ENCODE peak calls at places on chromosomes 16 and 17, in four cellular contexts. One of them, this sample, is unnamed.
A peak's percentile ranks its signal among the peaks of the same experiment; 100 is the strongest.

GRCh38 chr17:82025401-82026107 is 2.4 kb downstream of the LRRC45 start:
- DNase-seq in endothelial cell: no peak
- DNase-seq in tibial nerve: no peak
- DNase-seq in fibroblast of the aortic adventitia: no peak
- DNase-seq in this sample: no peak

GRCh38 chr16:84144301-84144858 is 597 bp downstream of the HSDL1 start:
- DNase-seq in tibial nerve: no peak
- DNase-seq in fibroblast of the aortic adventitia: peak; percentile 10
- DNase-seq in endothelial cell: peak; percentile 33
- DNase-seq in this sample: no peak

GRCh38 chr16:49635009-49635350 is 220.9 kb downstream of the ZNF423 start:
- DNase-seq in tibial nerve: no peak
- DNase-seq in endothelial cell: no peak
- DNase-seq in fibroblast of the aortic adventitia: no peak
- DNase-seq in this sample: peak; percentile 4

GRCh38 chr17:82228842-82229685 is at the start of gene SLC16A3:
- DNase-seq in tibial nerve: no peak
- DNase-seq in fibroblast of the aortic adventitia: peak; percentile 68
- DNase-seq in endothelial cell: peak; percentile 62
- DNase-seq in this sample: no peak

GRCh38 chr16:2205104-2205966 is at the start of gene MLST8:
- DNase-seq in endothelial cell: peak; percentile 82
- DNase-seq in fibroblast of the aortic adventitia: peak; percentile 87
- DNase-seq in tibial nerve: peak; percentile 71
- DNase-seq in this sample: peak; percentile 79

GRCh38 chr16:27366687-27367462 is 35.1 kb upstream of the IL21R start:
- DNase-seq in endothelial cell: no peak
- DNase-seq in tibial nerve: no peak
- DNase-seq in fibroblast of the aortic adventitia: no peak
- DNase-seq in this sample: no peak

GRCh38 chr16:1531638-1531910 is 1.9 kb upstream of the TMEM204 start:
- DNase-seq in tibial nerve: no peak
- DNase-seq in endothelial cell: no peak
- DNase-seq in fibroblast of the aortic adventitia: no peak
- DNase-seq in this sample: no peak

GRCh38 chr17:48542114-48542955 is 2.6 kb downstream of the HOXB2 start:
- DNase-seq in fibroblast of the aortic adventitia: no peak
- DNase-seq in tibial nerve: no peak
- DNase-seq in endothelial cell: no peak
- DNase-seq in this sample: no peak

GRCh38 chr17:49690256-49690655 is 12.4 kb upstream of the SPOP start:
- DNase-seq in fibroblast of the aortic adventitia: no peak
- DNase-seq in endothelial cell: no peak
- DNase-seq in tibial nerve: no peak
- DNase-seq in this sample: no peak

GRCh38 chr16:11155284-11155806 is 100.7 kb downstream of the SOCS1 start:
- DNase-seq in tibial nerve: no peak
- DNase-seq in endothelial cell: no peak
- DNase-seq in fibroblast of the aortic adventitia: peak; percentile 91
- DNase-seq in this sample: no peak

GRCh38 chr17:67434061-67434525 is 57.0 kb downstream of the PITPNC1 start:
- DNase-seq in fibroblast of the aortic adventitia: no peak
- DNase-seq in endothelial cell: no peak
- DNase-seq in tibial nerve: peak; percentile 32
- DNase-seq in this sample: no peak

GRCh38 chr16:86925067-86925791 is 346.9 kb downstream of the FOXL1 start:
- DNase-seq in endothelial cell: no peak
- DNase-seq in tibial nerve: no peak
- DNase-seq in fibroblast of the aortic adventitia: peak; percentile 92
- DNase-seq in this sample: no peak

GRCh38 chr16:89193021-89193575 is 7.2 kb downstream of the SLC22A31 start:
- DNase-seq in endothelial cell: no peak
- DNase-seq in fibroblast of the aortic adventitia: peak; percentile 77
- DNase-seq in tibial nerve: no peak
- DNase-seq in this sample: peak; percentile 96

GRCh38 chr16:23768581-23768980 is 13.8 kb downstream of the CHP2 start:
- DNase-seq in tibial nerve: no peak
- DNase-seq in fibroblast of the aortic adventitia: no peak
- DNase-seq in endothelial cell: no peak
- DNase-seq in this sample: no peak

GRCh38 chr16:60137891-60138290 is 1403.8 kb upstream of the GOT2 start:
- DNase-seq in endothelial cell: no peak
- DNase-seq in tibial nerve: no peak
- DNase-seq in fibroblast of the aortic adventitia: no peak
- DNase-seq in this sample: no peak

GRCh38 chr17:17146791-17147406 is 59.2 kb downstream of the PLD6 start:
- DNase-seq in tibial nerve: no peak
- DNase-seq in fibroblast of the aortic adventitia: no peak
- DNase-seq in endothelial cell: no peak
- DNase-seq in this sample: peak; percentile 88

GRCh38 chr17:61333151-61333550 is 66.5 kb upstream of the TBX2 start:
- DNase-seq in tibial nerve: no peak
- DNase-seq in fibroblast of the aortic adventitia: no peak
- DNase-seq in endothelial cell: no peak
- DNase-seq in this sample: no peak

GRCh38 chr17:82882715-82883446 is 43.1 kb upstream of the ZNF750 start:
- DNase-seq in fibroblast of the aortic adventitia: no peak
- DNase-seq in tibial nerve: no peak
- DNase-seq in endothelial cell: no peak
- DNase-seq in this sample: no peak

GRCh38 chr17:9268546-9268945 is 247.2 kb downstream of the NTN1 start:
- DNase-seq in endothelial cell: no peak
- DNase-seq in fibroblast of the aortic adventitia: no peak
- DNase-seq in tibial nerve: no peak
- DNase-seq in this sample: no peak

GRCh38 chr16:72561-73537 is at the start of gene RHBDF1:
- DNase-seq in tibial nerve: no peak
- DNase-seq in fibroblast of the aortic adventitia: peak; percentile 42
- DNase-seq in endothelial cell: peak; percentile 64
- DNase-seq in this sample: peak; percentile 75

GRCh38 chr16:64047878-64048277 is 1074.0 kb downstream of the CDH11 start:
- DNase-seq in endothelial cell: no peak
- DNase-seq in tibial nerve: no peak
- DNase-seq in fibroblast of the aortic adventitia: no peak
- DNase-seq in this sample: no peak

GRCh38 chr16:78503501-78504110 is 404.2 kb downstream of the WWOX start:
- DNase-seq in endothelial cell: peak; percentile 58
- DNase-seq in fibroblast of the aortic adventitia: peak; percentile 64
- DNase-seq in tibial nerve: peak; percentile 88
- DNase-seq in this sample: no peak

GRCh38 chr17:8019161-8019560 is 16.7 kb downstream of the GUCY2D start:
- DNase-seq in tibial nerve: no peak
- DNase-seq in fibroblast of the aortic adventitia: no peak
- DNase-seq in endothelial cell: no peak
- DNase-seq in this sample: no peak

GRCh38 chr16:4935231-4935855 is 1.6 kb downstream of the PPL start:
- DNase-seq in endothelial cell: no peak
- DNase-seq in fibroblast of the aortic adventitia: peak; percentile 97
- DNase-seq in tibial nerve: peak; percentile 84
- DNase-seq in this sample: no peak

GRCh38 chr16:4936991-4937781 is at the start of gene PPL:
- DNase-seq in fibroblast of the aortic adventitia: no peak
- DNase-seq in endothelial cell: peak; percentile 35
- DNase-seq in tibial nerve: peak; percentile 37
- DNase-seq in this sample: peak; percentile 98

GRCh38 chr16:4937782-4938682 is 1.1 kb upstream of the PPL start:
- DNase-seq in fibroblast of the aortic adventitia: no peak
- DNase-seq in endothelial cell: no peak
- DNase-seq in tibial nerve: no peak
- DNase-seq in this sample: no peak

GRCh38 chr16:4934591-4934990 is 2.4 kb downstream of the PPL start:
- DNase-seq in fibroblast of the aortic adventitia: no peak
- DNase-seq in tibial nerve: no peak
- DNase-seq in endothelial cell: no peak
- DNase-seq in this sample: no peak

GRCh38 chr16:4936181-4936990 is 562 bp downstream of the PPL start:
- DNase-seq in fibroblast of the aortic adventitia: no peak
- DNase-seq in tibial nerve: no peak
- DNase-seq in endothelial cell: no peak
- DNase-seq in this sample: peak; percentile 71
- TF ChIP-seq CTCF in fibroblast of the aortic adventitia: peak; percentile 4
- TF ChIP-seq CTCF in tibial nerve: peak; percentile 20
- TF ChIP-seq CTCF in endothelial cell: no peak
- TF ChIP-seq CTCF in this sample: peak; percentile 49

DNA sequence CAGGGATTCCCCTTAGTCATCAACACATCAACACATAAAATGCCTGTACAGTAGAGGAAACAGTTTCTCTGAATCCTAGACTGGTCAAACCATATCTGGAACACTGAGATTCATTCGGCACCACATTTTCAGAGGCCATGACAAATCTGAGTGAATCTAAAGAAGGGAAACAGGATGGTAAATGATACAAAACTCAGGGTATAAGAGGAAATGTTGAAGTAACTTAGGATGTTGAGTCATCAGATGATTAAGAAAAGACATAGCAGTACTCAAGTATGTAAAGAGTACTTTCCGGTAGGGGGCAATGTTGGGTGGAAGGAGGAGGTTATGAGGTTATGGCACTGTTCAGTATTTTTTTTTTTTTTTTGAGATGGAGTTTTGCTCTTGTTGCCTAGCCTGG is 358.5 kb upstream of the PMFBP1 start:
- DNase-seq in fibroblast of the aortic adventitia: peak; percentile 66
- DNase-seq in endothelial cell: no peak
- DNase-seq in tibial nerve: no peak
- DNase-seq in this sample: no peak
- TF ChIP-seq CTCF in fibroblast of the aortic adventitia: peak; percentile 31
- TF ChIP-seq CTCF in endothelial cell: no peak
- TF ChIP-seq CTCF in tibial nerve: no peak
- TF ChIP-seq CTCF in this sample: no peak

GRCh38 chr17:44084131-44084538 is 13.6 kb downstream of the G6PC3 start:
- DNase-seq in fibroblast of the aortic adventitia: no peak
- DNase-seq in endothelial cell: peak; percentile 48
- DNase-seq in tibial nerve: no peak
- DNase-seq in this sample: peak; percentile 78
- TF ChIP-seq CTCF in fibroblast of the aortic adventitia: no peak
- TF ChIP-seq CTCF in endothelial cell: peak; percentile 45
- TF ChIP-seq CTCF in tibial nerve: no peak
- TF ChIP-seq CTCF in this sample: peak; percentile 70

GRCh38 chr17:79087428-79088143 is 13.0 kb downstream of the ENGASE start:
- DNase-seq in fibroblast of the aortic adventitia: peak; percentile 52
- DNase-seq in tibial nerve: peak; percentile 85
- DNase-seq in endothelial cell: peak; percentile 89
- DNase-seq in this sample: peak; percentile 85
- TF ChIP-seq CTCF in fibroblast of the aortic adventitia: peak; percentile 88
- TF ChIP-seq CTCF in tibial nerve: peak; percentile 90
- TF ChIP-seq CTCF in endothelial cell: peak; percentile 95
- TF ChIP-seq CTCF in this sample: peak; percentile 93

GRCh38 chr17:80116923-80117380 is 15.6 kb downstream of the GAA start:
- DNase-seq in tibial nerve: no peak
- DNase-seq in fibroblast of the aortic adventitia: no peak
- DNase-seq in endothelial cell: no peak
- DNase-seq in this sample: peak; percentile 24
- TF ChIP-seq CTCF in tibial nerve: no peak
- TF ChIP-seq CTCF in fibroblast of the aortic adventitia: no peak
- TF ChIP-seq CTCF in endothelial cell: no peak
- TF ChIP-seq CTCF in this sample: no peak

GRCh38 chr17:42159796-42160551 is 5.2 kb upstream of the RAB5C start:
- DNase-seq in endothelial cell: no peak
- DNase-seq in fibroblast of the aortic adventitia: no peak
- DNase-seq in tibial nerve: no peak
- DNase-seq in this sample: no peak

GRCh38 chr17:42163696-42164407 is 9.1 kb upstream of the RAB5C start:
- DNase-seq in fibroblast of the aortic adventitia: no peak
- DNase-seq in tibial nerve: no peak
- DNase-seq in endothelial cell: no peak
- DNase-seq in this sample: no peak

GRCh38 chr17:42166196-42166763 is 11.5 kb upstream of the RAB5C start:
- DNase-seq in fibroblast of the aortic adventitia: no peak
- DNase-seq in endothelial cell: no peak
- DNase-seq in tibial nerve: no peak
- DNase-seq in this sample: no peak

GRCh38 chr17:42165751-42166150 is 11.0 kb upstream of the RAB5C start:
- DNase-seq in fibroblast of the aortic adventitia: no peak
- DNase-seq in endothelial cell: no peak
- DNase-seq in tibial nerve: no peak
- DNase-seq in this sample: no peak

GRCh38 chr17:42163113-42163512 is 8.3 kb upstream of the RAB5C start:
- DNase-seq in tibial nerve: no peak
- DNase-seq in fibroblast of the aortic adventitia: no peak
- DNase-seq in endothelial cell: peak; percentile 67
- DNase-seq in this sample: peak; percentile 89
- TF ChIP-seq CTCF in tibial nerve: no peak
- TF ChIP-seq CTCF in fibroblast of the aortic adventitia: peak; percentile 41
- TF ChIP-seq CTCF in endothelial cell: peak; percentile 67
- TF ChIP-seq CTCF in this sample: peak; percentile 90